ENCODE peak calls at places on chromosomes 6 and 20, in eight cellular contexts. Z is epithelial cell of proximal tubule; P is CD8-positive, alpha-beta T cell; O is retinal pigment epithelial cell; C is uterus; S is breast epithelium; U is fibroblast of pulmonary artery; Q is psoas muscle. K is an unnamed sample.

GRCh38 chr6:170100046-170100445 is 190.8 kb downstream of the DLL1 start:
- DNase-seq in O (no peak), U (no peak), S (peak), P (no peak), C (no peak), Z (no peak), Q (no peak), K (no peak)

GRCh38 chr6:151962246-151962846 is 154.9 kb downstream of the ESR1 start:
- DNase-seq in C (no peak), Q (no peak), U (peak), Z (no peak), P (no peak), O (no peak), S (no peak), K (no peak)

GRCh38 chr6:91704531-91704930 is 1117.7 kb upstream of the MAP3K7 start:
- DNase-seq in Q (no peak), S (no peak), O (no peak), C (no peak), P (no peak), U (peak), Z (peak), K (peak)

GRCh38 chr6:51098801-51099200 is 280.1 kb downstream of the TFAP2B start:
- DNase-seq in Z (no peak), P (no peak), S (no peak), C (no peak), O (peak), Q (no peak), U (no peak), K (peak)

GRCh38 chr6:105993341-105993740 is 92.8 kb upstream of the PRDM1 start:
- DNase-seq in C (peak), Z (no peak), P (no peak), S (no peak), U (no peak), Q (no peak), O (no peak), K (no peak)

GRCh38 chr20:20603339-20603990 is 109.0 kb downstream of the RALGAPA2 start:
- DNase-seq in P (no peak), O (no peak), Z (peak), Q (no peak), S (no peak), C (no peak), U (no peak), K (peak)

GRCh38 chr20:32672982-32673727 is 586 bp downstream of the C20orf203 start:
- DNase-seq in C (no peak), S (no peak), Q (no peak), Z (no peak), O (no peak), U (no peak), P (no peak), K (no peak)

GRCh38 chr6:42693725-42694323 is 28.6 kb downstream of the PRPH2 start:
- DNase-seq in O (no peak), Z (no peak), U (no peak), C (no peak), P (no peak), Q (no peak), S (no peak), K (no peak)

GRCh38 chr6:88870728-88871330 is 92.6 kb downstream of the RNGTT start:
- DNase-seq in C (peak), U (peak), O (no peak), Q (no peak), Z (peak), S (no peak), P (peak), K (peak)

GRCh38 chr6:44285552-44286284 is 15.5 kb downstream of the TMEM151B start:
- DNase-seq in P (no peak), U (peak), C (no peak), O (no peak), S (no peak), Z (no peak), Q (no peak), K (no peak)

GRCh38 chr6:19753822-19754221 is 83.3 kb upstream of the ID4 start:
- DNase-seq in Z (no peak), O (no peak), C (no peak), Q (no peak), U (no peak), S (no peak), P (no peak), K (no peak)

GRCh38 chr20:46895906-46896242 is 1.2 kb downstream of the EYA2 start:
- DNase-seq in U (no peak), P (no peak), C (no peak), Q (no peak), O (no peak), Z (no peak), S (no peak), K (no peak)
- H3K4me3 ChIP-seq in U (no peak), P (no peak), C (peak), Q (peak), O (peak), Z (peak), S (peak), K (peak)

GRCh38 chr20:5369622-5370021 is 52.9 kb upstream of the PROKR2 start:
- DNase-seq in Q (no peak), U (no peak), O (no peak), S (no peak), Z (no peak), C (no peak), P (no peak), K (no peak)
- TF ChIP-seq CTCF in Q (no peak), U (no peak), O (no peak), S (no peak), Z (no peak), C (no peak), P (no peak), K (no peak)

GRCh38 chr6:158501638-158502592 is 58.0 kb upstream of the TMEM181 start:
- DNase-seq in S (no peak), U (no peak), Z (no peak), Q (no peak), C (no peak), O (no peak), P (no peak), K (no peak)

GRCh38 chr6:158500016-158500735 is 59.7 kb upstream of the TMEM181 start:
- DNase-seq in C (no peak), U (peak), Z (no peak), S (no peak), Q (no peak), P (no peak), O (no peak), K (peak)

GRCh38 chr6:158503846-158504245 is 56.0 kb upstream of the TMEM181 start:
- DNase-seq in Z (no peak), C (no peak), U (no peak), S (no peak), Q (no peak), P (no peak), O (no peak), K (no peak)

GRCh38 chr6:158503222-158503621 is 56.7 kb upstream of the TMEM181 start:
- DNase-seq in O (no peak), Z (no peak), U (no peak), P (no peak), S (no peak), Q (no peak), C (no peak), K (no peak)

DNA sequence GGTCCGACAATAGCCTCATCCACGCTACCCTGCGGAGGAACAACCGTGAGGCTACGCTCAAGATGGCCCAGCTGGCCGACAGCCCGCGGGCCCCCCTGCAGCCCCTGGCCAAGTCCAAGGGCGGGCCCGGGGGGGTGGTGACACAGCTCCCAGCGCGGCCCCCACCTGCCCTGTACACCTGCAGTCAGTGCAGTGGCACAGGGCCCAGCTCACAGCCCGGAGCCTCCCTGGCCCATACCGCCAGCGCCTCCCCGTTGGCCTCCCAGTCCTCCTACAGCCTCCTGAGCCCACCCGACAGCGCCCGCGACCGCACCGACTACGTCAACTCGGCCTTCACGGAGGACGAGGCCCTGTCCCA is 57.3 kb upstream of the TMEM181 start:
- DNase-seq in O (no peak), Q (no peak), U (no peak), S (no peak), C (no peak), P (no peak), Z (no peak), K (no peak)
- H3K4me3 ChIP-seq in O (no peak), Q (no peak), U (no peak), S (no peak), C (no peak), P (no peak), Z (no peak), K (no peak)

GRCh38 chr6:7204726-7205125 is 97.0 kb downstream of the RREB1 start:
- DNase-seq in O (no peak), Q (no peak), Z (peak), C (no peak), S (no peak), P (no peak), U (peak), K (no peak)
- TF ChIP-seq CTCF in O (no peak), Q (no peak), Z (no peak), C (no peak), S (no peak), P (no peak), U (no peak), K (no peak)

DNA sequence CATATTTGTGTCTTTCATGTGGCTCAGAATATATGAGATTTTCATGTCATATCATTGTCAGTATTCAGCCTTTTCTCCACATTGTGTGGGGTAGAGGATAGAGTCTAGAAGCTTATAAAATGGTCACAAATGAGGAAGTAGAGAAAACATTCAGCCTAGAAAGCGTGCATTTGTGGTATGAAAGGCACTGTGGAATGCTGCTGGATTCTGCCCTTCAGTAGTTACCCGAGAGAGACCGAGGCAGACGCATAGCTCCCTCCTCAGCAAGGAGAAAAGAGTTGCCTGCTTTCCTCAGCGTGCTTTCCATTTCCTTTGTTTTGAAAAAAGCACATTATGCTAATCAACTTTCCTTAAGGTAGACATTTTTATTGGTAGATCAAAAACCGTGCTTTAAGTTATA is 28.7 kb downstream of the MYB start:
- DNase-seq in U (no peak), S (no peak), O (no peak), Z (no peak), C (no peak), Q (no peak), P (no peak), K (no peak)
- H3K4me3 ChIP-seq in U (no peak), S (no peak), O (no peak), Z (no peak), C (no peak), Q (no peak), P (peak), K (no peak)

DNA sequence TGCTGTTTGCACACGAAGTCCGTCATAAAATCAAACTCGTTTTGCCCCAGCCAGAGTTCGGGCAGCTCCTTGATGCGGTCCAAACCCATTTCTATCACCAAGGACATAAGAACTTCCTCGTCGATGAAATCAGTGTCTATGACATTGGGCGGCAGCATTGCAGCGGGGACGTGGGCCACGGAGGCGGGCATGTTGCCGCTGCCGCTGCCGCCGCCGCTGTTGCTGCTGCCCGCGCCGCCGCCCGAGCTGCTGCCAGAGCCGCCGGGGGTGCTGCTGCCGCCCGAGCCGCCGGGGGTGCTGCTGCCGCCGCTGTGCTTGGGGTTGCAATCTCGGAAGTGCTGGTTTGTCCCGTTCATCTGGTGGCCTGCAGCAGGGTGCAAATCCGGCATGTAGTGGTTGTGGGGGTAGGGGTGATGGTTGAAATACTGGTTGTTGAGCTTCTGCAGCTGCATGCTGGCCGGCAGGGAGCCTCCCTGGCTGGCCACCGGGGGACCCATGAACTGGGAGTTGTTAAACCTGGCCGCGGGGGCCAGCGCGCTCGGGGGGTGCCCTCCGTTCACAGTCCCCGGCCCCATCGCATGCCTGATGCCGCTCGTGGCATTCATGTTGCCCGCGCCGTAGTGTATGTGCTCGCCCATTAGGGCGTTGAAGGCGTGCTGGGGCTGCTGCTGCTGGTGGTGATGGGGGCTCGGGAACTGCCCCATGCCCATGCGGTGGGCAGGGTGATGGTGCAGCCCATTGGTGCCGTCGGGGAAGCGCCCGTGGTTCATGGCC is 1.1 kb downstream of the CITED2 start:
- DNase-seq in O (no peak), P (peak), Z (no peak), U (peak), Q (peak), S (peak), C (peak), K (peak)
- TF ChIP-seq CTCF in O (peak), P (peak), Z (no peak), U (no peak), Q (peak), S (peak), C (no peak), K (peak)

DNA sequence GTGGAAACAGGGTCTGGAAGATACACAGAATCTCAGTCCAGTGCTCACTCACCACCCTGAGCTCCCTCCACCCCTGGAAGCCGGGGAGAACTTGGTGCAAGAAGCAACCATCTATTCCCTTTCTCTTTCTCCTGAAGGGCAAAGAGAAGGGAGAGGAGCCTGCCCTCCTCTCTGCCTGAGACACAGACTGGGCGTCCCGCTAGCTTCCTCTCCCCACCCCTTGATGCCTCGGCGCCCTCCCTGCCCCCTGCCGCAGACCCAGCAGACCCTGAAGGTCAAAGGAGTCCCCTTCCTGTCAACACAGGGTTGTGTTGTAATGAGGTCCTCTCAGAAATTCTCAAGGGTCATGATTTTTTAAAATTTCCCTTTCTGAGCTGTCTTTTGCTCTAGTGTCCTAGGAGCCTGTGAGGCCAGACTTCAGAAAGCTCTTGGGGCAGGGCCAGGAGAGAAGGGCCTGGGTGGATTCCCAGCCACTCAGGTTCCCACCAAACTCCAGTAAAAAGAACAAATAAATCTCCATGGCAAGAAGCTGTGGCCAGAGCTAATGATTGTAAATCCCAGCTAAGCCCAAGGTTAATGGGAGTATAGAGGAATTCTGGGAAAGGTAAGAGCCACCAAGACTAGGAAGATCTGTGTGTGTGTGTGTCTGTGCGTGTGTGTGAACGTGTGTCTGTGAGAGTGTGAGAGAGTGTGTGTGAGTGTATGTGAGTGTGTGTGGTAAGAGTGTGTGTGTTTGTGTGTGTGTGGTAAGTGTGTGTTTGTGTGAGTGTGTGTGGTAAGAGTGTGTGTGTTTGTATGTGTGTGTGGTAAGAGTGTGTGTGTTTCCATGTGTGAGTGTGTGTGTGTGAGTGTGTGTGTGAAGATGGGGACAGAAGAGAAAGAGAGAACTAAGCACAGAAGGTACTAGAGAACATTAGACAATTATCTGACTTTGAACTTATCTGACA is 1.0 kb upstream of the JPH2 start:
- DNase-seq in U (no peak), Q (no peak), Z (no peak), P (no peak), C (peak), O (no peak), S (no peak), K (no peak)
- H3K4me3 ChIP-seq in U (peak), Q (peak), Z (peak), P (peak), C (peak), O (peak), S (peak), K (no peak)

GRCh38 chr20:50574586-50574985 is 64.4 kb downstream of the PTPN1 start:
- DNase-seq in Q (no peak), C (no peak), Z (no peak), O (no peak), S (no peak), U (no peak), P (no peak), K (no peak)

GRCh38 chr20:50574108-50574507 is 63.9 kb downstream of the PTPN1 start:
- DNase-seq in C (no peak), O (no peak), S (no peak), P (no peak), Z (no peak), Q (no peak), U (no peak), K (no peak)

GRCh38 chr20:50571466-50571865 is 61.3 kb downstream of the PTPN1 start:
- DNase-seq in S (no peak), Q (no peak), U (no peak), Z (no peak), O (no peak), P (no peak), C (no peak), K (no peak)

GRCh38 chr20:50575869-50576720 is 65.9 kb downstream of the PTPN1 start:
- DNase-seq in Q (peak), S (no peak), U (peak), P (peak), O (no peak), C (peak), Z (no peak), K (peak)

DNA sequence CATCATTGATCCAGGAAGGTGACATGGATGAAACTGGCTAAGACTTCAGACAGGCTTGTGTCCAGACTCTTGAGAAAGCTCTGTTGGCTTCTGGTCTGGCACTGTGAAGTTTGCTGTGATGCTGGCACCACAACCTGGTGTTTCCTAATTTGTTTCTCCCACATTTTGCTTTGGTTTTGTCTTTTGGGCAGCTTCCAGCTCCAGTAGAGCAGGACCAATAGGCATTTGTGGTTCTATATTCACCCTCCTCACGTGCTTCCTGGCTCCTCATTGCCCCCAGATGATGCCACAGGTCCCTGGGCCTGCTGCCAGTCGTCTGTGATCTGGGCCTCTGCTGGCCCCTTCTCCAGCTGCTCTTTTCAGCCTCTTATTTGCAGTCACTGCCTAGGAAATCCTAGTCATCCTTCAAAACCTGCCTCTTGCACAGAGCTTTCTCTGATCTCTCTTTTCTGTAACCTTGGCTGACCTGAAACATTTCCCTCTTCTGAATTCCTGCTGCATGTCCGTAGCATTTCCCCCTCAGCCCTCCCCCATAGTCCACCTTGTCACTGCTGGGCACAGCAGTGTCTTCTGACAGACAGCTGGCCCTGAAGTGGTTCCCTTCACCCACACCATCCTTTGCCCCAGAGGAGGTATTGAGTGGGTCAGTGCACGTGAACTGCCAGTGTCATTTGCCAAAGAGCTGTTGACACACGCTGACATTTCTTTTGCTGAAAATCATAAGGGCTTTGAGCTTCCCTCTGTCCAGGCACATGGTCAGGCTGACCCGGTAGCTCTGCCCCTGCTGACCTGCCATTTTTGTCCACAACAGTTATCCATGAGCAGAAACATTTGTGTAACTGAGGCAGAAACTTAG is 63.0 kb downstream of the PTPN1 start:
- DNase-seq in U (peak), O (peak), S (no peak), Q (peak), P (no peak), Z (no peak), C (no peak), K (no peak)
- TF ChIP-seq CTCF in U (no peak), O (no peak), S (no peak), Q (no peak), P (no peak), Z (no peak), C (no peak), K (no peak)

GRCh38 chr6:73299171-73300073 is 36.4 kb upstream of the KHDC1 start:
- DNase-seq in O (no peak), Q (no peak), U (no peak), C (no peak), P (no peak), Z (no peak), S (no peak), K (no peak)
- H3K4me3 ChIP-seq in O (peak), Q (peak), U (peak), C (no peak), P (no peak), Z (peak), S (peak), K (peak)

DNA sequence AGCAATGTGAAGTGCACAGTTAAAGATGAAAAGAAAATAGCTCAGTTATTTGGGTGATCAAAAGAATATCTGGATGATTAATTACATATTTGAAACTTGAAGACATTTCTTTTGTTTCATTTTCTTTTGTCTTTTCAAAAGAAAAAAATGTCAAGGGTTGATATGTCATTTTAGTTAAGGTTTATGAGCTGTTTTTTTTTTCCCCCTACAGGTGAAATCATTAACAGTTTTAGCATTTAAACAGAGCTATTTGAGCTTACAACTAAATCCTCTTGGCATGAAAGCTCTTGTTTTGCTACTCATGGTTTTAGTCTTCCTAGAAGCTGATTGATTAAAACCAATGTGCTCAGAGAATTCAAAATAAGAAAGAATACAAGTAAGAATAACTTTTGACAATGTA is 887.3 kb downstream of the PHF3 start:
- DNase-seq in P (no peak), O (no peak), Q (no peak), C (no peak), Z (no peak), U (no peak), S (no peak), K (no peak)
- TF ChIP-seq CTCF in P (no peak), O (no peak), Q (no peak), C (no peak), Z (no peak), U (no peak), S (no peak), K (no peak)

K was measured in bronchial epithelial cell.